ENCODE peak calls at places on chromosome 16, in eight cellular contexts. One of them, this sample, is unnamed. For H3K36me3, the result is how much of the 10 kb centered on the place peaks cover.

GRCh38 chr16:354971-355441 is 2.5 kb upstream of the AXIN1 start:
- DNase-seq in GM23248: no peak
- DNase-seq in IMR-90: no peak
- DNase-seq in SK-N-SH: no peak
- DNase-seq in mesendoderm: no peak
- DNase-seq in neural progenitor cell: no peak
- DNase-seq in DND-41: no peak
- DNase-seq in PC-3: no peak
- DNase-seq in this sample: no peak

GRCh38 chr16:79625738-79626137 is 25.2 kb upstream of the MAF start:
- DNase-seq in DND-41: no peak
- DNase-seq in neural progenitor cell: no peak
- DNase-seq in PC-3: no peak
- DNase-seq in IMR-90: no peak
- DNase-seq in mesendoderm: no peak
- DNase-seq in GM23248: no peak
- DNase-seq in SK-N-SH: no peak
- DNase-seq in this sample: no peak

GRCh38 chr16:81000873-81001272 is 5.8 kb downstream of the CMC2 start:
- DNase-seq in mesendoderm: no peak
- DNase-seq in DND-41: no peak
- DNase-seq in SK-N-SH: no peak
- DNase-seq in PC-3: no peak
- DNase-seq in GM23248: no peak
- DNase-seq in IMR-90: no peak
- DNase-seq in neural progenitor cell: no peak
- DNase-seq in this sample: no peak

GRCh38 chr16:84933774-84934571 is 77.4 kb downstream of the ZDHHC7 start:
- DNase-seq in PC-3: no peak
- DNase-seq in mesendoderm: no peak
- DNase-seq in DND-41: no peak
- DNase-seq in IMR-90: peak
- DNase-seq in GM23248: peak
- DNase-seq in neural progenitor cell: no peak
- DNase-seq in SK-N-SH: peak
- DNase-seq in this sample: no peak

GRCh38 chr16:593406-593805 is 3.5 kb downstream of the RAB40C start:
- DNase-seq in DND-41: no peak
- DNase-seq in PC-3: peak
- DNase-seq in GM23248: no peak
- DNase-seq in IMR-90: no peak
- DNase-seq in SK-N-SH: no peak
- DNase-seq in neural progenitor cell: no peak
- DNase-seq in mesendoderm: no peak
- DNase-seq in this sample: no peak

GRCh38 chr16:73068546-73069401 is 20.8 kb upstream of the ZFHX3 start:
- DNase-seq in PC-3: peak
- DNase-seq in GM23248: peak
- DNase-seq in SK-N-SH: no peak
- DNase-seq in IMR-90: peak
- DNase-seq in mesendoderm: no peak
- DNase-seq in DND-41: no peak
- DNase-seq in neural progenitor cell: peak
- DNase-seq in this sample: no peak

GRCh38 chr16:57538235-57538711 is 1.9 kb upstream of the CCDC102A start:
- DNase-seq in neural progenitor cell: no peak
- DNase-seq in PC-3: no peak
- DNase-seq in mesendoderm: no peak
- DNase-seq in DND-41: no peak
- DNase-seq in SK-N-SH: no peak
- DNase-seq in GM23248: no peak
- DNase-seq in IMR-90: no peak
- DNase-seq in this sample: peak

GRCh38 chr16:82118749-82119148 is 51.3 kb downstream of the MPHOSPH6 start:
- DNase-seq in DND-41: no peak
- DNase-seq in IMR-90: no peak
- DNase-seq in SK-N-SH: no peak
- DNase-seq in mesendoderm: no peak
- DNase-seq in PC-3: no peak
- DNase-seq in neural progenitor cell: no peak
- DNase-seq in GM23248: no peak
- DNase-seq in this sample: no peak

GRCh38 chr16:27264151-27264550 is 4.4 kb downstream of the NSMCE1 start:
- DNase-seq in GM23248: peak
- DNase-seq in IMR-90: peak
- DNase-seq in DND-41: no peak
- DNase-seq in neural progenitor cell: no peak
- DNase-seq in PC-3: peak
- DNase-seq in mesendoderm: peak
- DNase-seq in SK-N-SH: no peak
- DNase-seq in this sample: no peak

GRCh38 chr16:16189842-16190241 is 33.5 kb downstream of the ABCC6 start:
- DNase-seq in DND-41: no peak
- DNase-seq in SK-N-SH: no peak
- DNase-seq in GM23248: no peak
- DNase-seq in PC-3: no peak
- DNase-seq in IMR-90: no peak
- DNase-seq in neural progenitor cell: no peak
- DNase-seq in mesendoderm: no peak
- DNase-seq in this sample: no peak

DNA sequence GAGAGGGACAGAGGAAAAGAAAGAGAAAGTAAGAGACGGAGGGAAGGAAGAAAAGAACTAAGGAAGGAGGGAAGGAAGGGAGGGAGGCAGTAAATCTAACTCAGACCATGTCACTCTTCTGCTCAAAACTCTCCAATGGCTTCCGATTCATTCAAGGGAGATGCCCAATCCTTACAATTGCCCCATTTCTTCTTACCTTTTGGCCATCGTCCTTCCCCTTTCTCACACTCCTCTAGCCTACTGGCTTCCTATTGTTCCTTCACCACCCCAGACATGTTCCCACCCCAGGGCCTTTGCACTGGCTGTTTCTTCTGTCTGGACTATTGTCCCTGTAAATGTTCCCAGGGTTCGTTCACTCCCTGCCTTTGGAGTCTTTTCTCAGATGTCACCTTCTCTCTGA is 72.3 kb downstream of the TOX3 start:
- DNase-seq in SK-N-SH: no peak
- DNase-seq in IMR-90: no peak
- DNase-seq in DND-41: no peak
- DNase-seq in PC-3: no peak
- DNase-seq in mesendoderm: no peak
- DNase-seq in GM23248: no peak
- DNase-seq in neural progenitor cell: no peak
- DNase-seq in this sample: no peak
- H3K9ac ChIP-seq in SK-N-SH: no peak
- H3K9ac ChIP-seq in IMR-90: no peak
- H3K9ac ChIP-seq in DND-41: no peak
- H3K9ac ChIP-seq in PC-3: no peak
- H3K9ac ChIP-seq in mesendoderm: no peak
- H3K9ac ChIP-seq in GM23248: no peak
- H3K9ac ChIP-seq in neural progenitor cell: no peak
- H3K9ac ChIP-seq in this sample: no peak

GRCh38 chr16:2019500-2019899 is at the start of gene NPW:
- DNase-seq in GM23248: peak
- DNase-seq in neural progenitor cell: peak
- DNase-seq in mesendoderm: no peak
- DNase-seq in DND-41: peak
- DNase-seq in SK-N-SH: peak
- DNase-seq in PC-3: no peak
- DNase-seq in IMR-90: no peak
- DNase-seq in this sample: peak
- H3K4me3 ChIP-seq in GM23248: no peak
- H3K4me3 ChIP-seq in neural progenitor cell: peak
- H3K4me3 ChIP-seq in mesendoderm: no peak
- H3K4me3 ChIP-seq in DND-41: no peak
- H3K4me3 ChIP-seq in SK-N-SH: no peak
- H3K4me3 ChIP-seq in PC-3: peak
- H3K4me3 ChIP-seq in IMR-90: no peak
- H3K4me3 ChIP-seq in this sample: no peak

GRCh38 chr16:69672998-69673713 is 53.2 kb downstream of the NQO1 start:
- DNase-seq in mesendoderm: no peak
- DNase-seq in SK-N-SH: no peak
- DNase-seq in GM23248: no peak
- DNase-seq in DND-41: no peak
- DNase-seq in IMR-90: peak
- DNase-seq in PC-3: no peak
- DNase-seq in neural progenitor cell: no peak
- DNase-seq in this sample: no peak

GRCh38 chr16:69669577-69669976 is 56.8 kb downstream of the NQO1 start:
- DNase-seq in PC-3: no peak
- DNase-seq in neural progenitor cell: no peak
- DNase-seq in mesendoderm: no peak
- DNase-seq in IMR-90: no peak
- DNase-seq in DND-41: no peak
- DNase-seq in SK-N-SH: no peak
- DNase-seq in GM23248: no peak
- DNase-seq in this sample: no peak

GRCh38 chr16:69672315-69672997 is 53.9 kb downstream of the NQO1 start:
- DNase-seq in neural progenitor cell: no peak
- DNase-seq in IMR-90: no peak
- DNase-seq in SK-N-SH: no peak
- DNase-seq in DND-41: no peak
- DNase-seq in mesendoderm: no peak
- DNase-seq in PC-3: no peak
- DNase-seq in GM23248: no peak
- DNase-seq in this sample: no peak
- H3K36me3 ChIP-seq in neural progenitor cell: under half
- H3K36me3 ChIP-seq in IMR-90: under half
- H3K36me3 ChIP-seq in SK-N-SH: half or more
- H3K36me3 ChIP-seq in DND-41: half or more
- H3K36me3 ChIP-seq in mesendoderm: under half
- H3K36me3 ChIP-seq in PC-3: under half
- H3K36me3 ChIP-seq in GM23248: half or more
- H3K36me3 ChIP-seq in this sample: under half

DNA sequence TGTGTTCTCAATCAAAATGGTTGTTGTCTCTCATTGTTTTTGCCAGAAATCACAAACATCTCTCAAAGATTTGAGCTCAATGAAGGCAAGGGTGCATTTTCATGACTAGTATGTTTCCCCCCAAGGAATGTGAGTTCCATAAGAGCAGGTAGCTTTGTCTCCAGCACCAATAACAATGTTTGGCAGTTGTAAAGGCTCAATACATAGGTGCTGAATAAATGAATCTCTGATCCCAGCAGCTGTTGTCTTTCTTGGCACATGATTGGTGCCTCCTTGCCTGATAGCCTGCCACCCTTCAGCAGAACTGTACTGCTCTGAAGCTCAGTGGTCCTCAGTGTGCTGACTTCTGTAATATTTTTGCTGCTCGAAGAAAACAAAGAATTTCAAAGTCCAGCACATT is 103.1 kb upstream of the CDH11 start:
- DNase-seq in neural progenitor cell: no peak
- DNase-seq in GM23248: no peak
- DNase-seq in IMR-90: no peak
- DNase-seq in SK-N-SH: no peak
- DNase-seq in DND-41: no peak
- DNase-seq in PC-3: no peak
- DNase-seq in mesendoderm: no peak
- DNase-seq in this sample: no peak
- H3K9ac ChIP-seq in neural progenitor cell: no peak
- H3K9ac ChIP-seq in GM23248: no peak
- H3K9ac ChIP-seq in IMR-90: no peak
- H3K9ac ChIP-seq in SK-N-SH: no peak
- H3K9ac ChIP-seq in DND-41: no peak
- H3K9ac ChIP-seq in PC-3: no peak
- H3K9ac ChIP-seq in mesendoderm: no peak
- H3K9ac ChIP-seq in this sample: no peak

GRCh38 chr16:23505942-23506605 is 4.2 kb downstream of the GGA2 start:
- DNase-seq in IMR-90: no peak
- DNase-seq in GM23248: peak
- DNase-seq in neural progenitor cell: peak
- DNase-seq in mesendoderm: no peak
- DNase-seq in DND-41: no peak
- DNase-seq in SK-N-SH: no peak
- DNase-seq in PC-3: no peak
- DNase-seq in this sample: peak
- H3K4me3 ChIP-seq in IMR-90: no peak
- H3K4me3 ChIP-seq in GM23248: no peak
- H3K4me3 ChIP-seq in neural progenitor cell: peak
- H3K4me3 ChIP-seq in mesendoderm: no peak
- H3K4me3 ChIP-seq in DND-41: no peak
- H3K4me3 ChIP-seq in SK-N-SH: no peak
- H3K4me3 ChIP-seq in PC-3: no peak
- H3K4me3 ChIP-seq in this sample: peak

GRCh38 chr16:2162676-2163118 is 7.1 kb downstream of the TRAF7 start:
- DNase-seq in GM23248: no peak
- DNase-seq in DND-41: no peak
- DNase-seq in PC-3: peak
- DNase-seq in SK-N-SH: no peak
- DNase-seq in mesendoderm: no peak
- DNase-seq in IMR-90: no peak
- DNase-seq in neural progenitor cell: no peak
- DNase-seq in this sample: no peak
- H3K36me3 ChIP-seq in GM23248: under half
- H3K36me3 ChIP-seq in DND-41: under half
- H3K36me3 ChIP-seq in PC-3: under half
- H3K36me3 ChIP-seq in SK-N-SH: under half
- H3K36me3 ChIP-seq in mesendoderm: under half
- H3K36me3 ChIP-seq in IMR-90: under half
- H3K36me3 ChIP-seq in neural progenitor cell: under half
- H3K36me3 ChIP-seq in this sample: under half

GRCh38 chr16:83393196-83393981 is 414.4 kb upstream of the HSBP1 start:
- DNase-seq in mesendoderm: peak
- DNase-seq in PC-3: peak
- DNase-seq in neural progenitor cell: peak
- DNase-seq in SK-N-SH: no peak
- DNase-seq in DND-41: no peak
- DNase-seq in GM23248: peak
- DNase-seq in IMR-90: peak
- DNase-seq in this sample: peak
- H3K9ac ChIP-seq in mesendoderm: no peak
- H3K9ac ChIP-seq in PC-3: no peak
- H3K9ac ChIP-seq in neural progenitor cell: no peak
- H3K9ac ChIP-seq in SK-N-SH: peak
- H3K9ac ChIP-seq in DND-41: no peak
- H3K9ac ChIP-seq in GM23248: no peak
- H3K9ac ChIP-seq in IMR-90: no peak
- H3K9ac ChIP-seq in this sample: no peak